ENCODE peak calls at places on chromosomes 5 and 9, in six cellular contexts. C, N, S, A, W and K are unnamed samples.

GRCh38 chr5:72834919-72835318 is 18.5 kb downstream of the TNPO1 start:
- DNase-seq in C (no peak), N (no peak), S (no peak), A (no peak), W (no peak), K (no peak)

GRCh38 chr9:124602204-124602603 is 95.0 kb upstream of the NR5A1 start:
- DNase-seq in C (no peak), N (no peak), S (no peak), A (no peak), W (no peak), K (no peak)

GRCh38 chr9:18245911-18246310 is 228.0 kb upstream of the ADAMTSL1 start:
- DNase-seq in C (no peak), N (no peak), S (no peak), A (no peak), W (no peak), K (no peak)

GRCh38 chr5:175894251-175894650 is 22.9 kb downstream of the CPLX2 start:
- DNase-seq in C (no peak), N (no peak), S (no peak), A (no peak), W (no peak), K (no peak)

GRCh38 chr5:123496892-123497291 is 15.1 kb upstream of the CSNK1G3 start:
- DNase-seq in C (no peak), N (peak), S (no peak), A (no peak), W (no peak), K (no peak)

GRCh38 chr9:130058154-130058553 is 4.4 kb downstream of the GPR107 start:
- DNase-seq in C (no peak), N (no peak), S (no peak), A (no peak), W (no peak), K (no peak)

GRCh38 chr9:106970219-106970975 is 107.4 kb downstream of the ZNF462 start:
- DNase-seq in C (no peak), N (no peak), S (no peak), A (no peak), W (no peak), K (no peak)

GRCh38 chr5:168114444-168115017 is 176.9 kb upstream of the WWC1 start:
- DNase-seq in C (no peak), N (peak), S (peak), A (peak), W (no peak), K (no peak)

GRCh38 chr9:126166866-126167265 is 159.8 kb upstream of the MVB12B start:
- DNase-seq in C (peak), N (no peak), S (no peak), A (no peak), W (no peak), K (no peak)

GRCh38 chr9:126647585-126648110 is 33.9 kb downstream of the LMX1B start:
- DNase-seq in C (no peak), N (no peak), S (no peak), A (no peak), W (no peak), K (no peak)

GRCh38 chr5:39578887-39579497 is 154.2 kb upstream of the DAB2 start:
- DNase-seq in C (no peak), N (no peak), S (no peak), A (no peak), W (no peak), K (no peak)

GRCh38 chr9:113738898-113739604 is 137.1 kb upstream of the ZNF618 start:
- DNase-seq in C (no peak), N (no peak), S (no peak), A (no peak), W (no peak), K (no peak)